ENCODE peak calls at places on chromosomes 16 and 17, in ten cellular contexts. D, R, S, M, Q, H, N, Z, C and B are unnamed samples.

GRCh38 chr17:78991017-78991783 is 11.5 kb upstream of the LGALS3BP start:
- DNase-seq in D (no peak), R (no peak), S (no peak), M (no peak), Q (no peak), H (no peak), N (no peak), Z (no peak), C (no peak), B (no peak)

GRCh38 chr16:67443299-67443698 is 12.4 kb downstream of the HSD11B2 start:
- DNase-seq in D (no peak), R (no peak), S (no peak), M (no peak), Q (no peak), H (no peak), N (no peak), Z (no peak), C (peak; percentile 81), B (no peak)

GRCh38 chr16:74309789-74310781 is 13.5 kb downstream of the PSMD7 start:
- DNase-seq in D (peak; percentile 41), R (no peak), S (peak; percentile 27), M (peak; percentile 65), Q (no peak), H (no peak), N (no peak), Z (no peak), C (peak; percentile 58), B (peak; percentile 34)

GRCh38 chr17:69057280-69057679 is 3.4 kb downstream of the ABCA9 start:
- DNase-seq in D (no peak), R (no peak), S (no peak), M (no peak), Q (no peak), H (no peak), N (no peak), Z (no peak), C (no peak), B (no peak)

GRCh38 chr17:75645889-75646625 is 12.8 kb downstream of the SMIM5 start:
- DNase-seq in D (peak; percentile 64), R (peak; percentile 76), S (no peak), M (peak; percentile 77), Q (no peak), H (no peak), N (no peak), Z (peak; percentile 87), C (no peak), B (peak; percentile 92)

GRCh38 chr16:31064882-31065461 is 9.1 kb downstream of the ZNF668 start:
- DNase-seq in D (no peak), R (no peak), S (no peak), M (peak; percentile 79), Q (no peak), H (no peak), N (no peak), Z (no peak), C (peak; percentile 97), B (no peak)

GRCh38 chr16:9241177-9241576 is 149.7 kb downstream of the HAPSTR1 start:
- DNase-seq in D (no peak), R (no peak), S (no peak), M (no peak), Q (no peak), H (no peak), N (no peak), Z (no peak), C (no peak), B (no peak)

GRCh38 chr17:3704931-3705717 is 9.2 kb upstream of the P2RX5 start:
- DNase-seq in D (no peak), R (no peak), S (no peak), M (no peak), Q (no peak), H (no peak), N (no peak), Z (no peak), C (no peak), B (no peak)

GRCh38 chr17:45729284-45729907 is 54.7 kb upstream of the CRHR1 start:
- DNase-seq in D (no peak), R (no peak), S (no peak), M (no peak), Q (no peak), H (no peak), N (no peak), Z (no peak), C (no peak), B (no peak)

GRCh38 chr17:7132511-7133094 is 18.0 kb upstream of the ASGR2 start:
- DNase-seq in D (no peak), R (no peak), S (peak; percentile 76), M (no peak), Q (no peak), H (peak; percentile 53), N (no peak), Z (no peak), C (no peak), B (no peak)

GRCh38 chr16:23355106-23355670 is 53.1 kb downstream of the SCNN1B start:
- DNase-seq in D (no peak), R (no peak), S (no peak), M (no peak), Q (no peak), H (no peak), N (no peak), Z (no peak), C (no peak), B (no peak)

GRCh38 chr17:35752945-35753764 is at the start of gene GAS2L2:
- DNase-seq in D (no peak), R (peak; percentile 7), S (no peak), M (no peak), Q (no peak), H (no peak), N (no peak), Z (no peak), C (peak; percentile 23), B (no peak)

GRCh38 chr16:31331807-31332301 is 23.1 kb upstream of the ITGAX start:
- DNase-seq in D (no peak), R (no peak), S (no peak), M (no peak), Q (no peak), H (no peak), N (no peak), Z (no peak), C (no peak), B (no peak)